ENCODE peak calls at places on chromosomes 2 and 18, in four cellular contexts. D, H, K and A are unnamed samples.

GRCh38 chr2:190365499-190366204 is 22.3 kb downstream of the INPP1 start:
- DNase-seq in D (no peak), K (no peak), H (no peak), A (no peak)

GRCh38 chr2:145022671-145023330 is 502.9 kb upstream of the ZEB2 start:
- DNase-seq in H (no peak), K (no peak), D (no peak), A (no peak)

GRCh38 chr18:72672364-72673151 is 128.4 kb upstream of the CBLN2 start:
- DNase-seq in H (no peak), D (no peak), K (no peak), A (no peak)

GRCh38 chr18:23259701-23260661 is 124.7 kb downstream of the CABLES1 start:
- DNase-seq in K (peak; percentile 21), D (peak; percentile 15), H (peak; percentile 80), A (no peak)

GRCh38 chr2:98869868-98870267 is 66.2 kb downstream of the CRACDL start:
- DNase-seq in D (no peak), H (no peak), K (no peak), A (no peak)

GRCh38 chr18:79394438-79395307 is 1.1 kb upstream of the NFATC1 start:
- DNase-seq in D (peak; percentile 50), K (peak; percentile 87), H (peak; percentile 62), A (no peak)

GRCh38 chr2:197926673-197927072 is 122.3 kb downstream of the PLCL1 start:
- DNase-seq in K (no peak), H (no peak), D (no peak), A (no peak)

GRCh38 chr18:22230403-22231042 is 61.1 kb downstream of the GATA6 start:
- DNase-seq in D (no peak), H (no peak), K (no peak), A (no peak)

GRCh38 chr2:174788291-174788929 is 24.1 kb upstream of the CHRNA1 start:
- DNase-seq in H (no peak), D (no peak), K (no peak), A (no peak)

GRCh38 chr18:26450989-26451682 is 97.2 kb downstream of the KCTD1 start:
- DNase-seq in H (no peak), D (no peak), K (no peak), A (no peak)

GRCh38 chr2:45024600-45025291 is 15.5 kb upstream of the SIX2 start:
- DNase-seq in D (no peak), K (no peak), H (no peak), A (no peak)

GRCh38 chr2:82511894-82512293 is 1947.2 kb downstream of the SUCLG1 start:
- DNase-seq in K (no peak), H (no peak), D (no peak), A (no peak)

GRCh38 chr2:111986116-111986900 is 68.8 kb upstream of the TMEM87B start:
- DNase-seq in D (no peak), K (no peak), H (no peak), A (no peak)

GRCh38 chr2:122635649-122636496 is 880.4 kb downstream of the TSN start:
- DNase-seq in K (no peak), D (no peak), H (no peak), A (no peak)

GRCh38 chr2:43040084-43040854 is 186.1 kb downstream of the ZFP36L2 start:
- DNase-seq in H (no peak), D (no peak), K (no peak), A (no peak)

GRCh38 chr2:241249654-241250053 is 61.2 kb downstream of the ANO7 start:
- DNase-seq in H (no peak), D (no peak), K (no peak), A (no peak)

GRCh38 chr2:191351921-191352320 is 106.7 kb downstream of the MYO1B start:
- DNase-seq in D (no peak), H (no peak), K (no peak), A (no peak)

GRCh38 chr2:238811765-238812164 is 36.1 kb upstream of the TWIST2 start:
- DNase-seq in H (no peak), K (no peak), D (no peak), A (no peak)

GRCh38 chr2:157835425-157835824 is 40.7 kb downstream of the ACVR1 start:
- DNase-seq in K (no peak), H (no peak), D (no peak), A (no peak)

GRCh38 chr2:149800624-149801220 is 213.1 kb upstream of the MMADHC start:
- DNase-seq in K (no peak), H (no peak), D (no peak), A (no peak)

GRCh38 chr2:158984554-158985207 is 16.2 kb downstream of the TANC1 start:
- DNase-seq in H (peak; percentile 33), D (no peak), K (no peak), A (no peak)

GRCh38 chr2:234320098-234320497 is 176.8 kb downstream of the ARL4C start:
- DNase-seq in K (no peak), H (no peak), D (no peak), A (no peak)

GRCh38 chr18:75067996-75068645 is 140.8 kb downstream of the PTGR3 start:
- DNase-seq in K (no peak), D (no peak), H (no peak), A (no peak)

GRCh38 chr2:24613154-24613814 is 122.2 kb downstream of the NCOA1 start:
- DNase-seq in D (no peak), H (no peak), K (peak; percentile 31), A (no peak)

GRCh38 chr2:46850742-46851141 is 64.9 kb downstream of the MCFD2 start:
- DNase-seq in H (peak; percentile 55), K (no peak), D (no peak), A (no peak)

GRCh38 chr2:204686415-204686814 is 141.1 kb downstream of the PARD3B start:
- DNase-seq in K (no peak), H (no peak), D (no peak), A (no peak)

GRCh38 chr18:45713239-45713638 is 10.7 kb upstream of the SLC14A1 start:
- DNase-seq in K (no peak), D (no peak), H (no peak), A (no peak)

GRCh38 chr18:28032177-28032576 is 144.8 kb downstream of the CDH2 start:
- DNase-seq in H (no peak), K (no peak), D (no peak), A (no peak)

GRCh38 chr2:4903676-4904348 is 788.4 kb upstream of the SOX11 start:
- DNase-seq in K (no peak), H (no peak), D (no peak), A (peak; percentile 10)

GRCh38 chr18:30694773-30695172 is 347.8 kb downstream of the DSC3 start:
- DNase-seq in D (no peak), K (no peak), H (no peak), A (no peak)

GRCh38 chr2:190627881-190628412 is 20.9 kb upstream of the NAB1 start:
- DNase-seq in D (no peak), H (peak; percentile 65), K (peak; percentile 37), A (peak; percentile 62)

GRCh38 chr18:22207022-22207758 is 37.8 kb downstream of the GATA6 start:
- DNase-seq in H (no peak), D (no peak), K (no peak), A (no peak)

GRCh38 chr2:205367536-205367935 is 314.8 kb upstream of the NRP2 start:
- DNase-seq in H (no peak), K (no peak), D (no peak), A (no peak)

GRCh38 chr2:111145951-111146350 is 25.2 kb downstream of the BCL2L11 start:
- DNase-seq in D (no peak), H (no peak), K (no peak), A (no peak)

GRCh38 chr2:47299555-47299954 is 103.4 kb upstream of the MSH2 start:
- DNase-seq in D (no peak), K (no peak), H (no peak), A (no peak)

GRCh38 chr18:63492851-63493250 is 16.1 kb downstream of the SERPINB5 start:
- DNase-seq in D (no peak), H (no peak), K (no peak), A (no peak)

GRCh38 chr2:71667256-71668182 is 214.2 kb downstream of the DYSF start:
- DNase-seq in D (no peak), H (no peak), K (no peak), A (peak; percentile 5)

GRCh38 chr2:212367431-212367830 is 171.2 kb downstream of the ERBB4 start:
- DNase-seq in H (no peak), D (no peak), K (no peak), A (no peak)